ENCODE peak calls at places on chromosomes 11 and 22, in four cellular contexts. Z is GM23248, H is HCT116, D is neural progenitor cell. Y is an unnamed sample. For H3K9me3, the result is how much of the 10 kb centered on the place peaks cover.

GRCh38 chr11:2444301-2445106 is at the start of the genes KCNQ1 and TRPM5:
- DNase-seq in Z (no peak), H (peak), D (peak), Y (peak)

GRCh38 chr11:2360081-2360642 is 16.9 kb upstream of the CD81 start:
- DNase-seq in Z (no peak), H (no peak), D (no peak), Y (no peak)

GRCh38 chr22:44359496-44360110 is 46.9 kb upstream of the SHISAL1 start:
- DNase-seq in Z (no peak), H (no peak), D (no peak), Y (no peak)

GRCh38 chr11:38089728-38090127 is 1491.7 kb upstream of the RAG2 start:
- DNase-seq in Z (no peak), H (no peak), D (peak), Y (no peak)

GRCh38 chr11:116086426-116086825 is 582.2 kb upstream of the CADM1 start:
- DNase-seq in Z (no peak), H (no peak), D (no peak), Y (no peak)

GRCh38 chr11:61406991-61407728 is 14.8 kb downstream of the TMEM216 start:
- DNase-seq in Z (no peak), H (no peak), D (no peak), Y (no peak)

GRCh38 chr11:95996621-95997020 is 72.7 kb upstream of the MTMR2 start:
- DNase-seq in Z (peak), H (no peak), D (no peak), Y (no peak)

GRCh38 chr11:126476256-126476970 is 120.9 kb downstream of the ST3GAL4 start:
- DNase-seq in Z (no peak), H (no peak), D (peak), Y (no peak)

GRCh38 chr11:126163779-126164178 is 47.7 kb downstream of the RPUSD4 start:
- DNase-seq in Z (no peak), H (no peak), D (no peak), Y (no peak)

GRCh38 chr11:22479133-22479690 is 141.0 kb downstream of the SLC17A6 start:
- DNase-seq in Z (peak), H (no peak), D (no peak), Y (no peak)

GRCh38 chr11:68231598-68231997 is 18.5 kb upstream of the KMT5B start:
- DNase-seq in Z (no peak), H (no peak), D (no peak), Y (no peak)

GRCh38 chr11:47979378-47980092 is 824 bp upstream of the PTPRJ start:
- DNase-seq in Z (no peak), H (no peak), D (no peak), Y (no peak)

GRCh38 chr22:39012525-39013516 is 1.2 kb upstream of the APOBEC3C start:
- DNase-seq in Z (no peak), H (no peak), D (peak), Y (no peak)

GRCh38 chr11:123216249-123216648 is 21.2 kb upstream of the CLMP start:
- DNase-seq in Z (no peak), H (no peak), D (no peak), Y (no peak)
- TF ChIP-seq EZH2phosphoT487 in Z (no peak), H (no peak), D (no peak), Y (no peak)

DNA sequence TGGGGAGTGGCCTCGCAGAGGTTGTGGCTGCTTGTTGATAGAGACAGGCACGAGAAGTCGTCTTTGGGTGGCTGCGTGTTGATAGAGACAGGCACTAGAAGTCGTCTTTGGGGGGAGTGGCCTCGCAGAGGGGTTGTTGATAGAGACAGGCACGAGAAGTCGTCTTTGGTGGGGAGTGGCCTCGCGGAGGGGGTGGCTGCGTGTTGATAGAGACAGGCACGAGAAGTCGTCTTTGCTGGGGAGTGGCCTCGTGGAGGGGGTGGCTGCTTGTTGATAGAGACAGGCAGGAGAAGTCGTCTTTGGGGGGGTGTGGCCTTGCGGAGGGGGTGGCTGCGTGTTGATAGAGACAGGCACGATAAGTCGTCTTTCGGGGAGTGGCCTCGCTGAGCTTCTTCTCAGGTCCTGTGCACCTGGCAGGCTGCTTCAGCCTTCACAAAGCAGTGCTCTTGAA is 328.8 kb downstream of the TBC1D22A start:
- DNase-seq in Z (peak), H (no peak), D (peak), Y (no peak)
- H3K4me3 ChIP-seq in Z (peak), H (no peak), D (peak), Y (no peak)

DNA sequence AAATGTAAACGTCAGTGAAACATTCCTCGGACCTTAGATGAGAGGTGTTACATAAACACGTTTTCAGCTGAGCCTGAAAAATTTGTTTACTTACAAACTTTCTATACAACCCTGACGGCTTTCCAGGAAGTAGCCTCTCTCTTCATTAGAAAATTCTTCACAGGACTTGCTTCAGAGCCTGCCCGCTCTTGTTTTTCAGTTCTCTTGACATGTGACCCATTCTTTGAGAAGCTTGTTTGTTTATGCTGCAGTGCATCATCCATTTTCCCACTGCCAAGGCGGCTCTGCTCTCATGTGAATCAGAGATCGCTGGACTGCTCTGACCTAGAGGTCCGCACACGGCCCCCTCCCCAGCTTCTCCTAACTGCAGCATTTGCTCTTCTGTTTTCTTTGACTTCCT is 47.9 kb upstream of the ARHGAP42 start:
- DNase-seq in Z (no peak), H (no peak), D (no peak), Y (no peak)
- H3K9me3 ChIP-seq in Z (under half), H (under half), D (under half), Y (under half)

GRCh38 chr11:1129666-1130160 is 28.0 kb upstream of the MUC5AC start:
- DNase-seq in Z (no peak), H (no peak), D (peak), Y (no peak)
- TF ChIP-seq EZH2phosphoT487 in Z (no peak), H (no peak), D (no peak), Y (no peak)

GRCh38 chr22:36328635-36329216 is 59.0 kb downstream of the MYH9 start:
- DNase-seq in Z (peak), H (no peak), D (no peak), Y (peak)
- H3K4me3 ChIP-seq in Z (no peak), H (peak), D (peak), Y (no peak)

GRCh38 chr22:48800036-48800885 is 1027.4 kb downstream of the BRD1 start:
- DNase-seq in Z (no peak), H (no peak), D (no peak), Y (no peak)
- H3K9me3 ChIP-seq in Z (under half), H (under half), D (under half), Y (under half)

DNA sequence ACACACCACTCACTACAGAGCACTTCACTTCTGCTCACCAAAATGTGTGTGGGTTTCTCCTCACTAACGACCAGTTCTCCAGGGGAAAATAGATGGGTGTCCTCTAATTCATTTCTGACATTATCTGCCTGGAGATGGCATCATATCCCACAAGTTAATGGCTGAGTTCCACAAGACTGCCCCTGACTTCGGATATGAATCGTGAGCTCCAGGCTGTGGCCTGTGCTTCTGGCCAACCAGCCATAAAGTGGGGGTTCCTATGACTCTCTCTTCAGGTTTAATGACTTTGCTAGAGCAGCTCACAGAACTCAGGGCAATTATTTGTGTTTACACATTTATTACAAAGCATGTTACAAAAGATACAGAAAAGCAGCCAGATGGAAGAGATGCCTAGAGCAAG is 113.0 kb upstream of the SYT13 start:
- DNase-seq in Z (no peak), H (no peak), D (no peak), Y (no peak)
- TF ChIP-seq EZH2phosphoT487 in Z (no peak), H (no peak), D (no peak), Y (no peak)

GRCh38 chr11:45872513-45873356 is 12.7 kb upstream of the MAPK8IP1 start:
- DNase-seq in Z (peak), H (peak), D (peak), Y (peak)
- H3K4me3 ChIP-seq in Z (no peak), H (no peak), D (no peak), Y (no peak)

DNA sequence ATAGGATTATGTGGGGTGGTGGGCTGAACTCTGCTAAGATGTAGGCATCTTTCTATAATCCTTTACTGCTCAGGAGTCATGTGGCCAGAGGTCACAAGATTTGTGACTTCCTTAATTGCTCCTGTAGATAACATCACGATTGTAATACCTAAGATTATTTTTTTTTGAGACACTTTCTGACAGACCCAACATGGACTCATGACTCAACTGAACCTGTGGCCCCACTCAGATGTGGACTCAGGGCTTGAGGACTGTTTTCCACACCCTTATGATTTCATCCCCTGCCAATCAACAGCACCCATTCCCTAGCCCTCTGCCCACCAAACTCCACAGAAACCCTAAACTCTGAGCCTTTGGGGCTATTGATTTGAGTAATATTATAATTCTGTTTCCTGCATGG is 35.6 kb upstream of the MMP7 start:
- DNase-seq in Z (no peak), H (no peak), D (no peak), Y (no peak)
- H3K9me3 ChIP-seq in Z (under half), H (under half), D (under half), Y (under half)

Y was measured in OCI-LY7.